ENCODE peak calls at places on chromosome 12, in eight cellular contexts. One of them, this sample, is unnamed.
A peak's percentile ranks its signal among the peaks of the same experiment; 100 is the strongest.

GRCh38 chr12:50901685-50902113 is 50.6 kb upstream of the HIGD1C start:
- DNase-seq in IMR-90: no peak
- DNase-seq in ovary: no peak
- DNase-seq in Peyer's patch: no peak
- DNase-seq in prostate gland: no peak
- DNase-seq in testis: no peak
- DNase-seq in transverse colon: no peak
- DNase-seq in A549: no peak
- DNase-seq in this sample: no peak

GRCh38 chr12:57816855-57817151 is 1.7 kb downstream of the AVIL start:
- DNase-seq in ovary: peak; percentile 51
- DNase-seq in IMR-90: no peak
- DNase-seq in prostate gland: no peak
- DNase-seq in transverse colon: peak; percentile 46
- DNase-seq in A549: no peak
- DNase-seq in Peyer's patch: no peak
- DNase-seq in testis: peak; percentile 56
- DNase-seq in this sample: no peak

GRCh38 chr12:49057888-49058287 is 2.7 kb downstream of the KMT2D start:
- DNase-seq in prostate gland: no peak
- DNase-seq in A549: no peak
- DNase-seq in ovary: no peak
- DNase-seq in testis: no peak
- DNase-seq in Peyer's patch: no peak
- DNase-seq in IMR-90: no peak
- DNase-seq in transverse colon: no peak
- DNase-seq in this sample: no peak

GRCh38 chr12:132608231-132609171 is 1.9 kb downstream of the LRCOL1 start:
- DNase-seq in ovary: no peak
- DNase-seq in transverse colon: no peak
- DNase-seq in Peyer's patch: no peak
- DNase-seq in A549: no peak
- DNase-seq in testis: no peak
- DNase-seq in prostate gland: no peak
- DNase-seq in IMR-90: no peak
- DNase-seq in this sample: no peak

GRCh38 chr12:57385586-57385985 is 45.3 kb downstream of the R3HDM2 start:
- DNase-seq in IMR-90: no peak
- DNase-seq in prostate gland: no peak
- DNase-seq in A549: no peak
- DNase-seq in testis: no peak
- DNase-seq in Peyer's patch: no peak
- DNase-seq in ovary: no peak
- DNase-seq in transverse colon: no peak
- DNase-seq in this sample: no peak

GRCh38 chr12:26636710-26637328 is 196.2 kb downstream of the ITPR2 start:
- DNase-seq in prostate gland: no peak
- DNase-seq in A549: peak; percentile 50
- DNase-seq in testis: no peak
- DNase-seq in transverse colon: no peak
- DNase-seq in Peyer's patch: no peak
- DNase-seq in ovary: no peak
- DNase-seq in IMR-90: peak; percentile 74
- DNase-seq in this sample: no peak

GRCh38 chr12:2138871-2139308 is 86.1 kb downstream of the CACNA1C start:
- DNase-seq in A549: no peak
- DNase-seq in prostate gland: no peak
- DNase-seq in Peyer's patch: no peak
- DNase-seq in ovary: no peak
- DNase-seq in transverse colon: peak; percentile 49
- DNase-seq in testis: no peak
- DNase-seq in IMR-90: peak; percentile 43
- DNase-seq in this sample: no peak

GRCh38 chr12:52847335-52848102 is 1.3 kb downstream of the KRT78 start:
- DNase-seq in A549: no peak
- DNase-seq in Peyer's patch: no peak
- DNase-seq in transverse colon: no peak
- DNase-seq in testis: no peak
- DNase-seq in IMR-90: no peak
- DNase-seq in ovary: no peak
- DNase-seq in prostate gland: no peak
- DNase-seq in this sample: no peak

GRCh38 chr12:41112903-41113302 is 75.2 kb upstream of the PDZRN4 start:
- DNase-seq in prostate gland: no peak
- DNase-seq in transverse colon: no peak
- DNase-seq in testis: no peak
- DNase-seq in Peyer's patch: no peak
- DNase-seq in A549: no peak
- DNase-seq in ovary: no peak
- DNase-seq in IMR-90: no peak
- DNase-seq in this sample: no peak

DNA sequence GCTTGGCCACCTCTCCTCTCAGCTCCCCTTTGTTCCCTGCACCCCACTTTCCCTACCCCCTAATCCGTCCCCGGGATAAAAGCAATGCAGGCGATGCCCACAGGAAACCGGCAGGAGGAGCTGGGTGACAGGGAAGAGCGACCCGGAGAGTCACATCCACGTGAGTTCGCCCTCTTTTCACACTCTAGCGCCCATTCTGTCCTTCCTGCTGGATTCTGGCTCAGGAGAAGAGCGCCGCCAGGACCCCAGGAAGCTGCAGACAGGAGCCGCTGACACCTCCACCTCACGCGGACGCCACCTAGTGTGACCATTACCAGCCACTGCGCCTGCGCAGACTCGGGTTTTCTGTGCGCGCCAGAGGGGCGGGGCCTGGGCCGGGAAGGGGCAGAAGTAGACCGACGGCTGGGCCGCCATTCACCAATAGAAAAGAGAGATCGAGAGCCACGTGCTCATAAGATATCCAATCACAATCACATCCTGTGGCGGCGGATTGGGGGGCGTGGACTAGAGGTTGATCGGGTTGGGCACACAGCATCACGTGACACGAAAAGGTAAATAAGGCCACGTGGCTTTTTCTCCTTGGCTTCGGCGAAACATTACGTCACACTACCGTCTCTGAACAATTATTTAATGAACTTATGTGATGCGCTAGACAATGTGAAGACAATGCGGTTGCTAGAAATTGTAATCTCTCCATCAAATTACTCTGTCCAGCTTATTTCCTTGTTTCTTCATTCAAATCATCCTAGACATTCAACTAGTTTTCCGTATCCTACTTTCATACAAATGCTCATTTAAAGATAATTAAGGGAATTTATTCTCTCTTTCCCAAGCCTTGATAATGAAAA is 10.1 kb downstream of the PLA2G1B start:
- DNase-seq in ovary: peak; percentile 100
- DNase-seq in transverse colon: peak; percentile 99
- DNase-seq in prostate gland: peak; percentile 100
- DNase-seq in IMR-90: peak; percentile 99
- DNase-seq in Peyer's patch: peak; percentile 100
- DNase-seq in testis: peak; percentile 100
- DNase-seq in A549: peak; percentile 100
- DNase-seq in this sample: peak; percentile 100
- TF ChIP-seq POLR2A in ovary: peak; percentile 95
- TF ChIP-seq POLR2A in transverse colon: peak; percentile 94
- TF ChIP-seq POLR2A in prostate gland: peak; percentile 92
- TF ChIP-seq POLR2A in IMR-90: peak; percentile 71
- TF ChIP-seq POLR2A in Peyer's patch: peak; percentile 92
- TF ChIP-seq POLR2A in testis: peak; percentile 12
- TF ChIP-seq POLR2A in A549: peak; percentile 89
- TF ChIP-seq POLR2A in this sample: peak; percentile 93

DNA sequence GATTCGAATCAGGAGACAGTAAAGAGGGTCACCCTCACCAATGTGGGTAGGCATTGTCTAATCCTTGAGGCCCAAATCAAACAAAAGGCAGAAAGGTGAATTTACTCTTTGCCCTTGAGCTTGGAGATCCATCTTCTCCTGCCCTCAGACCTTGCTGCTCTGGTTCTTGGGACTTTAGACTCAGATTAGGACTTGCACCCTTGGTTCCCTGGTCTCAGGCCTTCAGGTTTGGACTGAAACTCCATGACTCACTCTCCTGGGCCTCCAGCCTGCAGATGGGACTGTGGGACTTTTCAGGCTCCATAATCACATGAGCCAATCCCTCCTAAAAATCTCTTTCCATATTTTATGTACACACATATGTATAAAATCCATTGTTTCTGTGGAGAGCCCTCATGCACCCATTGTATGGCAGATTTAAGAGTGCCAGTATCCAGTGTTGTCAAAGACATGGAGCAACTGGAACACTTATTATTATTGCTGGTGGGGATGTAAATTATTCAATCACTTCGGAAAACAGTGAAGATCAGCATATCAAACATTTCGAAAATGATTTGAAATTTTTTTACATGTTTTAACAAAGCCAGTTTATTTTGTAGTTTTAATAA is 48.7 kb downstream of the EID3 start:
- DNase-seq in ovary: no peak
- DNase-seq in Peyer's patch: no peak
- DNase-seq in A549: no peak
- DNase-seq in IMR-90: peak; percentile 64
- DNase-seq in prostate gland: no peak
- DNase-seq in testis: no peak
- DNase-seq in transverse colon: no peak
- DNase-seq in this sample: no peak
- TF ChIP-seq POLR2A in ovary: no peak
- TF ChIP-seq POLR2A in Peyer's patch: no peak
- TF ChIP-seq POLR2A in A549: no peak
- TF ChIP-seq POLR2A in IMR-90: peak; percentile 35
- TF ChIP-seq POLR2A in prostate gland: no peak
- TF ChIP-seq POLR2A in testis: no peak
- TF ChIP-seq POLR2A in transverse colon: no peak
- TF ChIP-seq POLR2A in this sample: no peak

GRCh38 chr12:54412348-54412747 is 6.7 kb downstream of the ITGA5 start:
- DNase-seq in A549: no peak
- DNase-seq in testis: no peak
- DNase-seq in IMR-90: no peak
- DNase-seq in Peyer's patch: no peak
- DNase-seq in ovary: no peak
- DNase-seq in transverse colon: no peak
- DNase-seq in prostate gland: no peak
- DNase-seq in this sample: no peak
- TF ChIP-seq POLR2A in A549: no peak
- TF ChIP-seq POLR2A in testis: no peak
- TF ChIP-seq POLR2A in IMR-90: no peak
- TF ChIP-seq POLR2A in Peyer's patch: no peak
- TF ChIP-seq POLR2A in ovary: no peak
- TF ChIP-seq POLR2A in transverse colon: no peak
- TF ChIP-seq POLR2A in prostate gland: no peak
- TF ChIP-seq POLR2A in this sample: no peak

GRCh38 chr12:121537814-121538698 is 42.8 kb downstream of the KDM2B start:
- DNase-seq in testis: no peak
- DNase-seq in A549: no peak
- DNase-seq in IMR-90: no peak
- DNase-seq in ovary: peak; percentile 34
- DNase-seq in transverse colon: peak; percentile 20
- DNase-seq in prostate gland: no peak
- DNase-seq in Peyer's patch: no peak
- DNase-seq in this sample: no peak

GRCh38 chr12:121536058-121536928 is 44.5 kb downstream of the KDM2B start:
- DNase-seq in IMR-90: peak; percentile 88
- DNase-seq in ovary: peak; percentile 92
- DNase-seq in testis: peak; percentile 88
- DNase-seq in prostate gland: peak; percentile 62
- DNase-seq in A549: peak; percentile 70
- DNase-seq in transverse colon: peak; percentile 85
- DNase-seq in Peyer's patch: peak; percentile 97
- DNase-seq in this sample: peak; percentile 66

GRCh38 chr12:121538699-121539061 is 42.1 kb downstream of the KDM2B start:
- DNase-seq in prostate gland: no peak
- DNase-seq in testis: no peak
- DNase-seq in IMR-90: peak; percentile 29
- DNase-seq in transverse colon: peak; percentile 38
- DNase-seq in ovary: no peak
- DNase-seq in A549: peak; percentile 53
- DNase-seq in Peyer's patch: no peak
- DNase-seq in this sample: peak; percentile 39

GRCh38 chr12:121535150-121536057 is 45.4 kb downstream of the KDM2B start:
- DNase-seq in transverse colon: peak; percentile 19
- DNase-seq in A549: no peak
- DNase-seq in testis: no peak
- DNase-seq in Peyer's patch: no peak
- DNase-seq in prostate gland: no peak
- DNase-seq in IMR-90: no peak
- DNase-seq in ovary: peak; percentile 36
- DNase-seq in this sample: no peak

GRCh38 chr12:121536929-121537813 is 43.7 kb downstream of the KDM2B start:
- DNase-seq in transverse colon: peak; percentile 88
- DNase-seq in Peyer's patch: peak; percentile 93
- DNase-seq in ovary: peak; percentile 82
- DNase-seq in IMR-90: peak; percentile 77
- DNase-seq in testis: peak; percentile 87
- DNase-seq in prostate gland: peak; percentile 67
- DNase-seq in A549: peak; percentile 76
- DNase-seq in this sample: peak; percentile 94
- TF ChIP-seq POLR2A in transverse colon: peak; percentile 73
- TF ChIP-seq POLR2A in Peyer's patch: peak; percentile 31
- TF ChIP-seq POLR2A in ovary: peak; percentile 52
- TF ChIP-seq POLR2A in IMR-90: no peak
- TF ChIP-seq POLR2A in testis: no peak
- TF ChIP-seq POLR2A in prostate gland: peak; percentile 39
- TF ChIP-seq POLR2A in A549: peak; percentile 64
- TF ChIP-seq POLR2A in this sample: peak; percentile 90

DNA sequence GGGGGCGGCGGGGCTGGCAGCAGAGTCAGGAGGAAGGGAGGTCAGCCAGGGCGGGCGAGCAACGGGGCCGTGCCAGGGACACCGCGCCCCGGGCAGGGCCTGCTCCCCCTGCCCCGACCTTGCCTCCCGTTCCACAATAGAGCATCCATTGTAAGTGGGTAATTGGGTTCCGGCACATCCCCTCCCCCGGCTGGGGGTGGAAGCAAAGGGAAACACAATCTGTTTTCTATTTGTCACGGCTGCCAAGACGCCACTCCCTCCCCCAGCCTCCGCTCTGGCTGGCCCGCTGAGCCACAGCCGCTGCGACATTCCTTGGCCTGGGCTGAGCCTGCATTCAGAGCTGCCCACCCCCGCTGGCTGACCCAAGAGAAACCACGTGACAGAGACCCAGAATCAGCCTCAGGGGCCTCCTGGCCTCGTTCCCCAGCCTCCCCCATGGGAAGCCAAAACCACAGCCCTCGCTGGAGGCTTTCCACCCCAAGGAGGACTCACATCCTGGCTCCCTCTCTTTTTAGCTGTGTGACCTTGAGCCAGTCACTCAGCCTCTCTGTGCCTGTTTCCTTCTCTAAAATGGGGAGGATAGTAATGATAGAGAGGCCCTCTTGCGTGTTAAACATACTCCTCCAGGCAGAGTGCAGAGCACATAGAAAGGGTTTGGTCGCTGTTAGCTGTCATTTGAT is 117.6 kb downstream of the SCARB1 start:
- DNase-seq in Peyer's patch: peak; percentile 45
- DNase-seq in prostate gland: peak; percentile 92
- DNase-seq in testis: peak; percentile 98
- DNase-seq in transverse colon: peak; percentile 87
- DNase-seq in A549: peak; percentile 95
- DNase-seq in ovary: peak; percentile 95
- DNase-seq in IMR-90: peak; percentile 81
- DNase-seq in this sample: peak; percentile 85
- TF ChIP-seq POLR2A in Peyer's patch: no peak
- TF ChIP-seq POLR2A in prostate gland: peak; percentile 23
- TF ChIP-seq POLR2A in testis: no peak
- TF ChIP-seq POLR2A in transverse colon: no peak
- TF ChIP-seq POLR2A in A549: no peak
- TF ChIP-seq POLR2A in ovary: no peak
- TF ChIP-seq POLR2A in IMR-90: no peak
- TF ChIP-seq POLR2A in this sample: no peak